ENCODE peak calls at places on chromosomes 5 and 9, in five cellular contexts. One of them, this sample, is unnamed.

GRCh38 chr5:179110528-179110927 is 50.4 kb downstream of the ZNF354C start:
- DNase-seq in HCT116: no peak
- DNase-seq in A549: no peak
- DNase-seq in endothelial cell of umbilical vein: no peak
- DNase-seq in HepG2: no peak
- DNase-seq in this sample: no peak

GRCh38 chr9:4196886-4197285 is 103.0 kb downstream of the GLIS3 start:
- DNase-seq in HCT116: no peak
- DNase-seq in HepG2: no peak
- DNase-seq in endothelial cell of umbilical vein: peak
- DNase-seq in A549: no peak
- DNase-seq in this sample: peak

GRCh38 chr9:99075246-99075912 is 29.5 kb upstream of the TGFBR1 start:
- DNase-seq in endothelial cell of umbilical vein: no peak
- DNase-seq in HCT116: no peak
- DNase-seq in A549: no peak
- DNase-seq in HepG2: no peak
- DNase-seq in this sample: no peak

GRCh38 chr9:107193251-107193650 is 89.8 kb upstream of the RAD23B start:
- DNase-seq in HCT116: no peak
- DNase-seq in HepG2: no peak
- DNase-seq in A549: no peak
- DNase-seq in endothelial cell of umbilical vein: no peak
- DNase-seq in this sample: no peak

GRCh38 chr5:93805616-93806393 is 64.4 kb upstream of the POU5F2 start:
- DNase-seq in HepG2: no peak
- DNase-seq in HCT116: no peak
- DNase-seq in endothelial cell of umbilical vein: no peak
- DNase-seq in A549: no peak
- DNase-seq in this sample: no peak

GRCh38 chr9:114047717-114048116 is 30.4 kb downstream of the AMBP start:
- DNase-seq in A549: peak
- DNase-seq in HCT116: peak
- DNase-seq in HepG2: peak
- DNase-seq in endothelial cell of umbilical vein: peak
- DNase-seq in this sample: peak

GRCh38 chr9:6667633-6668280 is 22.2 kb upstream of the GLDC start:
- DNase-seq in endothelial cell of umbilical vein: peak
- DNase-seq in HCT116: no peak
- DNase-seq in HepG2: no peak
- DNase-seq in A549: peak
- DNase-seq in this sample: peak

GRCh38 chr5:116360008-116360853 is 214.4 kb downstream of the SEMA6A start:
- DNase-seq in endothelial cell of umbilical vein: no peak
- DNase-seq in A549: no peak
- DNase-seq in HCT116: no peak
- DNase-seq in HepG2: no peak
- DNase-seq in this sample: no peak

GRCh38 chr5:134189031-134189430 is 12.3 kb upstream of the SKP1 start:
- DNase-seq in HCT116: no peak
- DNase-seq in A549: no peak
- DNase-seq in endothelial cell of umbilical vein: no peak
- DNase-seq in HepG2: no peak
- DNase-seq in this sample: no peak

GRCh38 chr5:138844812-138845513 is 30.2 kb downstream of the LRRTM2 start:
- DNase-seq in endothelial cell of umbilical vein: peak
- DNase-seq in HCT116: no peak
- DNase-seq in A549: no peak
- DNase-seq in HepG2: no peak
- DNase-seq in this sample: no peak

GRCh38 chr5:27316283-27316675 is 277.9 kb upstream of the CDH9 start:
- DNase-seq in HCT116: no peak
- DNase-seq in endothelial cell of umbilical vein: no peak
- DNase-seq in HepG2: no peak
- DNase-seq in A549: no peak
- DNase-seq in this sample: no peak

GRCh38 chr5:57174128-57174849 is 430 bp downstream of the GPBP1 start:
- DNase-seq in HCT116: no peak
- DNase-seq in endothelial cell of umbilical vein: peak
- DNase-seq in HepG2: no peak
- DNase-seq in A549: no peak
- DNase-seq in this sample: peak

GRCh38 chr5:96203761-96204160 is 229.3 kb downstream of the PCSK1 start:
- DNase-seq in A549: no peak
- DNase-seq in HCT116: no peak
- DNase-seq in endothelial cell of umbilical vein: no peak
- DNase-seq in HepG2: no peak
- DNase-seq in this sample: no peak

GRCh38 chr9:99347556-99347955 is 125.5 kb downstream of the SEC61B start:
- DNase-seq in endothelial cell of umbilical vein: no peak
- DNase-seq in A549: no peak
- DNase-seq in HepG2: no peak
- DNase-seq in HCT116: no peak
- DNase-seq in this sample: no peak

GRCh38 chr5:172591636-172592035 is 49.4 kb upstream of the NEURL1B start:
- DNase-seq in A549: no peak
- DNase-seq in HepG2: no peak
- DNase-seq in HCT116: no peak
- DNase-seq in endothelial cell of umbilical vein: no peak
- DNase-seq in this sample: no peak

GRCh38 chr5:149666212-149666852 is 63.8 kb upstream of the PPARGC1B start:
- DNase-seq in HepG2: no peak
- DNase-seq in HCT116: no peak
- DNase-seq in endothelial cell of umbilical vein: no peak
- DNase-seq in A549: no peak
- DNase-seq in this sample: peak

GRCh38 chr5:36692791-36693763 is 86.7 kb downstream of the SLC1A3 start:
- DNase-seq in HCT116: peak
- DNase-seq in endothelial cell of umbilical vein: peak
- DNase-seq in HepG2: peak
- DNase-seq in A549: peak
- DNase-seq in this sample: peak

GRCh38 chr5:135042595-135042994 is 8.6 kb upstream of the PITX1 start:
- DNase-seq in endothelial cell of umbilical vein: no peak
- DNase-seq in HepG2: no peak
- DNase-seq in A549: no peak
- DNase-seq in HCT116: no peak
- DNase-seq in this sample: peak

GRCh38 chr9:76298497-76299144 is 95.6 kb downstream of the RFK start:
- DNase-seq in A549: no peak
- DNase-seq in HCT116: no peak
- DNase-seq in endothelial cell of umbilical vein: no peak
- DNase-seq in HepG2: no peak
- DNase-seq in this sample: no peak

GRCh38 chr5:155154973-155155372 is 141.4 kb downstream of the KIF4B start:
- DNase-seq in HepG2: no peak
- DNase-seq in A549: no peak
- DNase-seq in HCT116: no peak
- DNase-seq in endothelial cell of umbilical vein: no peak
- DNase-seq in this sample: no peak

GRCh38 chr9:17116400-17116837 is 18.4 kb upstream of the CNTLN start:
- DNase-seq in endothelial cell of umbilical vein: peak
- DNase-seq in HepG2: peak
- DNase-seq in A549: peak
- DNase-seq in HCT116: peak
- DNase-seq in this sample: peak

GRCh38 chr5:56328753-56329560 is 95.8 kb upstream of the ANKRD55 start:
- DNase-seq in HCT116: no peak
- DNase-seq in A549: no peak
- DNase-seq in endothelial cell of umbilical vein: peak
- DNase-seq in HepG2: peak
- DNase-seq in this sample: no peak

GRCh38 chr9:131667576-131667975 is 72.3 kb downstream of the RAPGEF1 start:
- DNase-seq in endothelial cell of umbilical vein: no peak
- DNase-seq in HCT116: no peak
- DNase-seq in HepG2: no peak
- DNase-seq in A549: no peak
- DNase-seq in this sample: peak

GRCh38 chr5:81572201-81572600 is 178.3 kb upstream of the ACOT12 start:
- DNase-seq in HCT116: no peak
- DNase-seq in endothelial cell of umbilical vein: no peak
- DNase-seq in HepG2: no peak
- DNase-seq in A549: no peak
- DNase-seq in this sample: no peak

GRCh38 chr9:12640021-12640587 is 53.1 kb upstream of the TYRP1 start:
- DNase-seq in endothelial cell of umbilical vein: peak
- DNase-seq in A549: peak
- DNase-seq in HepG2: peak
- DNase-seq in HCT116: peak
- DNase-seq in this sample: peak

GRCh38 chr9:86500667-86501435 is 146.6 kb upstream of the TUT7 start:
- DNase-seq in endothelial cell of umbilical vein: no peak
- DNase-seq in HepG2: no peak
- DNase-seq in HCT116: no peak
- DNase-seq in A549: no peak
- DNase-seq in this sample: peak

GRCh38 chr9:123266655-123267421 is 1.5 kb downstream of the STRBP start:
- DNase-seq in A549: no peak
- DNase-seq in HepG2: no peak
- DNase-seq in endothelial cell of umbilical vein: no peak
- DNase-seq in HCT116: no peak
- DNase-seq in this sample: no peak
- H3K4me3 ChIP-seq in A549: no peak
- H3K4me3 ChIP-seq in HepG2: peak
- H3K4me3 ChIP-seq in endothelial cell of umbilical vein: no peak
- H3K4me3 ChIP-seq in HCT116: peak
- H3K4me3 ChIP-seq in this sample: peak

GRCh38 chr9:89364664-89365531 is 46.6 kb downstream of the SECISBP2 start:
- DNase-seq in A549: no peak
- DNase-seq in endothelial cell of umbilical vein: no peak
- DNase-seq in HepG2: no peak
- DNase-seq in HCT116: no peak
- DNase-seq in this sample: no peak
- TF ChIP-seq MAX in A549: no peak
- TF ChIP-seq MAX in endothelial cell of umbilical vein: no peak
- TF ChIP-seq MAX in HepG2: no peak
- TF ChIP-seq MAX in HCT116: no peak
- TF ChIP-seq MAX in this sample: no peak

DNA sequence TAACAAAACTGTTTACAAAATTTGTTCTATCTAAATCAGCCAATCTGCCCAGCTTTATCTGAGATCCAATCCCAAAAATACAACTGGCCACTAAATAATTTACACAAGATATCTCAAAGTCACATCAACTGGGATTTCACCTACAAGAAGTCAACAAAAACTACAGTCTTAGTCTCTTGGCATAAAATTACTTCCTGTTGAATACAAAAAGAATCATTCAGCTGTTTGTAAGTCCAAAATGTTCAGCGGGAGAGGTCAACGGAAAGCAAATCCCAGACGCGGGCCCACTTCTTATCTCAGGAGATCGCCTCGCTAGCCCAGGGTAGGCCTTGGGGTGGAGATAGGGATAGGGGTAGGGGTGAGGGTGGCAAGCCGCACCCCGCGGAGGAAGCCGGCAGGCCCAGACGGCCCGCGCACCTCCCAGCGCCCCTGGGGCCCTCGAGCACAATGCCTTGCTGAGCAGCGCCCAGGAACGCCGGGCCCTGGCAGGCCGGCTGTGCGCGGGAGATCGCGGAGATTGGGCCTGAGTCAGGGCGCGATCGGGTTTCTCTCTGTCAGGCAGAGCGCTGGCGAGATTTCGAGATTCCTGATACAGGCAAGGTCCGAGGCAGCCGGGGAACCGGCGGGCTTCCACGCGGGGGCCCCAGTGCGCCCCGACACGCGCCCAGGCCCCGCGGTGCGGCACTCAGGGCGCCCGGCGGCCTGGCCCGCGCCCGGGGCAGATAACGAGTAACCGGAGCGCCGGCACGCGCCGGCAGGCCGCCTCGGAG is 710 bp downstream of the HINT1 start:
- DNase-seq in endothelial cell of umbilical vein: peak
- DNase-seq in HCT116: no peak
- DNase-seq in HepG2: peak
- DNase-seq in A549: peak
- DNase-seq in this sample: peak
- TF ChIP-seq POLR2A in endothelial cell of umbilical vein: no peak
- TF ChIP-seq POLR2A in HCT116: no peak
- TF ChIP-seq POLR2A in HepG2: peak
- TF ChIP-seq POLR2A in A549: peak
- TF ChIP-seq POLR2A in this sample: no peak

GRCh38 chr9:72038890-72039410 is 21.5 kb downstream of the C9orf57 start:
- DNase-seq in HepG2: peak
- DNase-seq in HCT116: peak
- DNase-seq in endothelial cell of umbilical vein: peak
- DNase-seq in A549: peak
- DNase-seq in this sample: peak

GRCh38 chr9:72037571-72037970 is 22.8 kb downstream of the C9orf57 start:
- DNase-seq in endothelial cell of umbilical vein: no peak
- DNase-seq in A549: no peak
- DNase-seq in HepG2: no peak
- DNase-seq in HCT116: no peak
- DNase-seq in this sample: no peak

GRCh38 chr9:72041369-72041768 is 19.0 kb downstream of the C9orf57 start:
- DNase-seq in A549: no peak
- DNase-seq in HCT116: no peak
- DNase-seq in endothelial cell of umbilical vein: no peak
- DNase-seq in HepG2: no peak
- DNase-seq in this sample: no peak

GRCh38 chr9:72038408-72038807 is 22.0 kb downstream of the C9orf57 start:
- DNase-seq in endothelial cell of umbilical vein: no peak
- DNase-seq in A549: no peak
- DNase-seq in HCT116: no peak
- DNase-seq in HepG2: no peak
- DNase-seq in this sample: no peak

DNA sequence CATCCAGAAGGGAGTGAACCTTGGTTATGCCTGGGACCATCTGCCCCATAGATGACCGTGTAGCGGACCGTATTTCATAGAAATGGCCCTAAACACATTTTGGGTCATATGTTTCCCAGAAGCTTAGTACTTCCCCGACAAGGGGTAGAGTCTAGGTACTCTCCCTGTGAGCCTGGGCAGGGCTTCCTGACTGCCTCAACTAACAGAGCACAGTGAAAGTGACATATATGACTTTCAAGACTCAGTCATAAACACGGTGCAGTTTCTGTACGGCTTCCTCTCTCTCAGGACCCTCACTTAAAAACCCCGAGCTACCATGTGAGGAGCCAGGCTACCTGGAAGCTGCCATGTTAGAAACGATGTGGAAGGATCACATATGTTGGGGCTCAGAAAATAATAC is 20.9 kb downstream of the C9orf57 start:
- DNase-seq in HCT116: no peak
- DNase-seq in HepG2: no peak
- DNase-seq in A549: no peak
- DNase-seq in endothelial cell of umbilical vein: no peak
- DNase-seq in this sample: no peak
- H3K4me3 ChIP-seq in HCT116: no peak
- H3K4me3 ChIP-seq in HepG2: no peak
- H3K4me3 ChIP-seq in A549: no peak
- H3K4me3 ChIP-seq in endothelial cell of umbilical vein: no peak
- H3K4me3 ChIP-seq in this sample: no peak

DNA sequence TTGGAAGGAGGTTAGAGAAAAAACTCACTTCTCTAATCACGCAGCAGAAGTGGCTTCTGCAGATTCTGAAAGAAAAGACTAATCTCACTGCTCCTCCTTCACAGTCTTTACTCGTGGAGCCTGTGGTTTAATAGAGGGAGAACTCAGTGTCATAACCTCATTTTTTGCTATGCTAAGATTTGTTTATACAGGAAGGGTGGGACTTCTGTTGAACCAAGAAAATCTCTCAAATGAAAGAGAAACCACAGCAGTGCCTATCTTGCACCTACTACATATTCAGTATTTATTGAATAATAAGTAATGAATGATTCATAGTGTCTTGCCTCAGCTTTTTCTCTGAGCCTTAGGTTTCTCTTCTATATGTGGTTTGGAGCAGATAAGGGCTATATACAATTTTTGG is 136.1 kb upstream of the DMAC1 start:
- DNase-seq in HepG2: no peak
- DNase-seq in HCT116: no peak
- DNase-seq in endothelial cell of umbilical vein: no peak
- DNase-seq in A549: no peak
- DNase-seq in this sample: no peak
- TF ChIP-seq MAX in HepG2: no peak
- TF ChIP-seq MAX in HCT116: no peak
- TF ChIP-seq MAX in endothelial cell of umbilical vein: no peak
- TF ChIP-seq MAX in A549: no peak
- TF ChIP-seq MAX in this sample: no peak

This sample was measured in NB4.